ENCODE peak calls at places on chromosomes 5 and 9, in five cellular contexts. One of them, this sample, is unnamed. For H3K4me1, the result is how much of the 10 kb centered on the place peaks cover.

GRCh38 chr5:134140530-134141201 is 26.2 kb downstream of the TCF7 start:
- DNase-seq in heart left ventricle: peak
- DNase-seq in Peyer's patch: peak
- DNase-seq in spleen: peak
- DNase-seq in upper lobe of left lung: peak
- DNase-seq in this sample: peak

GRCh38 chr9:133460405-133461175 is 812 bp downstream of the CACFD1 start:
- DNase-seq in heart left ventricle: peak
- DNase-seq in Peyer's patch: peak
- DNase-seq in spleen: no peak
- DNase-seq in upper lobe of left lung: peak
- DNase-seq in this sample: peak

GRCh38 chr5:167759411-167759821 is 532.0 kb upstream of the WWC1 start:
- DNase-seq in upper lobe of left lung: no peak
- DNase-seq in spleen: no peak
- DNase-seq in Peyer's patch: no peak
- DNase-seq in heart left ventricle: no peak
- DNase-seq in this sample: no peak

GRCh38 chr9:82961504-82962125 is 101.3 kb downstream of the RASEF start:
- DNase-seq in spleen: peak
- DNase-seq in upper lobe of left lung: peak
- DNase-seq in Peyer's patch: peak
- DNase-seq in heart left ventricle: peak
- DNase-seq in this sample: peak

GRCh38 chr5:134957920-134958608 is 9.6 kb upstream of the CATSPER3 start:
- DNase-seq in heart left ventricle: no peak
- DNase-seq in Peyer's patch: no peak
- DNase-seq in spleen: no peak
- DNase-seq in upper lobe of left lung: no peak
- DNase-seq in this sample: no peak

GRCh38 chr9:115604831-115605483 is 487.0 kb upstream of the TNC start:
- DNase-seq in heart left ventricle: peak
- DNase-seq in upper lobe of left lung: no peak
- DNase-seq in spleen: no peak
- DNase-seq in Peyer's patch: no peak
- DNase-seq in this sample: no peak

GRCh38 chr5:15285901-15286583 is 213.9 kb upstream of the FBXL7 start:
- DNase-seq in spleen: no peak
- DNase-seq in heart left ventricle: peak
- DNase-seq in Peyer's patch: no peak
- DNase-seq in upper lobe of left lung: no peak
- DNase-seq in this sample: no peak

GRCh38 chr9:104903609-104904008 is 24.3 kb downstream of the ABCA1 start:
- DNase-seq in upper lobe of left lung: no peak
- DNase-seq in spleen: no peak
- DNase-seq in heart left ventricle: no peak
- DNase-seq in Peyer's patch: no peak
- DNase-seq in this sample: no peak

GRCh38 chr5:50751064-50751657 is 84.7 kb downstream of the PARP8 start:
- DNase-seq in Peyer's patch: peak
- DNase-seq in upper lobe of left lung: peak
- DNase-seq in heart left ventricle: peak
- DNase-seq in spleen: no peak
- DNase-seq in this sample: peak

GRCh38 chr5:132384506-132384905 is 15.0 kb downstream of the SLC22A5 start:
- DNase-seq in spleen: no peak
- DNase-seq in heart left ventricle: no peak
- DNase-seq in Peyer's patch: no peak
- DNase-seq in upper lobe of left lung: no peak
- DNase-seq in this sample: no peak

GRCh38 chr5:23466401-23466886 is 41.0 kb upstream of the PRDM9 start:
- DNase-seq in spleen: no peak
- DNase-seq in upper lobe of left lung: no peak
- DNase-seq in heart left ventricle: no peak
- DNase-seq in Peyer's patch: no peak
- DNase-seq in this sample: peak

GRCh38 chr5:82312373-82312856 is 34.3 kb upstream of the RPS23 start:
- DNase-seq in Peyer's patch: peak
- DNase-seq in upper lobe of left lung: peak
- DNase-seq in spleen: no peak
- DNase-seq in heart left ventricle: peak
- DNase-seq in this sample: peak

GRCh38 chr5:74402553-74402952 is 238.0 kb downstream of the ENC1 start:
- DNase-seq in heart left ventricle: no peak
- DNase-seq in spleen: no peak
- DNase-seq in upper lobe of left lung: no peak
- DNase-seq in Peyer's patch: no peak
- DNase-seq in this sample: peak

GRCh38 chr5:136905571-136905970 is 540.2 kb upstream of the TRPC7 start:
- DNase-seq in spleen: no peak
- DNase-seq in upper lobe of left lung: no peak
- DNase-seq in heart left ventricle: no peak
- DNase-seq in Peyer's patch: no peak
- DNase-seq in this sample: no peak

GRCh38 chr5:78543292-78543691 is 105.3 kb downstream of the LHFPL2 start:
- DNase-seq in spleen: no peak
- DNase-seq in upper lobe of left lung: no peak
- DNase-seq in Peyer's patch: no peak
- DNase-seq in heart left ventricle: no peak
- DNase-seq in this sample: no peak

GRCh38 chr5:78540335-78541057 is 108.1 kb downstream of the LHFPL2 start:
- DNase-seq in upper lobe of left lung: no peak
- DNase-seq in Peyer's patch: no peak
- DNase-seq in heart left ventricle: peak
- DNase-seq in spleen: no peak
- DNase-seq in this sample: no peak

GRCh38 chr5:78542321-78542840 is 106.2 kb downstream of the LHFPL2 start:
- DNase-seq in Peyer's patch: no peak
- DNase-seq in upper lobe of left lung: no peak
- DNase-seq in spleen: no peak
- DNase-seq in heart left ventricle: no peak
- DNase-seq in this sample: no peak

GRCh38 chr5:78543916-78544315 is 104.7 kb downstream of the LHFPL2 start:
- DNase-seq in upper lobe of left lung: no peak
- DNase-seq in heart left ventricle: no peak
- DNase-seq in Peyer's patch: no peak
- DNase-seq in spleen: no peak
- DNase-seq in this sample: no peak

DNA sequence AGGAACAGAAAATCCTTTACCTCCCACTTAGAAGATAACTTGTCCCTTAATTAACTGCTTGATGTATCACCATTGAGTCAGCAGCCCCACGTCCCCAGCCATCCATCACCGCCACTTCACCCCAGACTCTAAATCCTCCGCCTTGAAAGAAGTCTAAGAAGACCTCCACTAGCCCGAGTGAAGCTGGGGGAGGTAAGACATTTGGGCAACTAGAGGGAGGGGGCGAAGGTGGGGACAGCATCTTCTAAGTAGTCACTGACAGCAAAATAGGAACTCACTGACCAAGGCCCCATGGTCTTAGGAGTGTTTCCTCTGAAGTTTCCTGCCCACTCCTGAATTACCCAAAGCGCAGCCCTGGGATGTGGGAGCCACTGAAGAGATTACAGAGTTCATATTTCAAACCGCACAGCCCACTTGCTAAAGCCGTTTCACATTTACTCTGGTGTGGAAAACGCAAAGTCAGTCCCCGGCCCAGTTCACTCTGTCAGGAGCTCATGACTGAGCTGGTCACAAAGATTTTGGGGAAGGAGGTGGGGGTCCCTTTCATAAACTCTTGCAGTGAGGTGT is 107.4 kb downstream of the LHFPL2 start:
- DNase-seq in upper lobe of left lung: no peak
- DNase-seq in Peyer's patch: no peak
- DNase-seq in spleen: no peak
- DNase-seq in heart left ventricle: no peak
- DNase-seq in this sample: no peak
- H3K27ac ChIP-seq in upper lobe of left lung: peak
- H3K27ac ChIP-seq in Peyer's patch: peak
- H3K27ac ChIP-seq in spleen: peak
- H3K27ac ChIP-seq in heart left ventricle: no peak
- H3K27ac ChIP-seq in this sample: peak

GRCh38 chr5:103560826-103561225 is 1.8 kb downstream of the NUDT12 start:
- DNase-seq in heart left ventricle: no peak
- DNase-seq in upper lobe of left lung: no peak
- DNase-seq in Peyer's patch: no peak
- DNase-seq in spleen: no peak
- DNase-seq in this sample: no peak

GRCh38 chr5:103562084-103562452 is 521 bp downstream of the NUDT12 start:
- DNase-seq in Peyer's patch: peak
- DNase-seq in spleen: no peak
- DNase-seq in heart left ventricle: no peak
- DNase-seq in upper lobe of left lung: peak
- DNase-seq in this sample: peak

GRCh38 chr5:103565711-103566110 is 3.1 kb upstream of the NUDT12 start:
- DNase-seq in spleen: no peak
- DNase-seq in upper lobe of left lung: no peak
- DNase-seq in heart left ventricle: no peak
- DNase-seq in Peyer's patch: no peak
- DNase-seq in this sample: no peak

GRCh38 chr5:103561670-103562069 is 919 bp downstream of the NUDT12 start:
- DNase-seq in spleen: no peak
- DNase-seq in Peyer's patch: no peak
- DNase-seq in heart left ventricle: no peak
- DNase-seq in upper lobe of left lung: no peak
- DNase-seq in this sample: no peak

DNA sequence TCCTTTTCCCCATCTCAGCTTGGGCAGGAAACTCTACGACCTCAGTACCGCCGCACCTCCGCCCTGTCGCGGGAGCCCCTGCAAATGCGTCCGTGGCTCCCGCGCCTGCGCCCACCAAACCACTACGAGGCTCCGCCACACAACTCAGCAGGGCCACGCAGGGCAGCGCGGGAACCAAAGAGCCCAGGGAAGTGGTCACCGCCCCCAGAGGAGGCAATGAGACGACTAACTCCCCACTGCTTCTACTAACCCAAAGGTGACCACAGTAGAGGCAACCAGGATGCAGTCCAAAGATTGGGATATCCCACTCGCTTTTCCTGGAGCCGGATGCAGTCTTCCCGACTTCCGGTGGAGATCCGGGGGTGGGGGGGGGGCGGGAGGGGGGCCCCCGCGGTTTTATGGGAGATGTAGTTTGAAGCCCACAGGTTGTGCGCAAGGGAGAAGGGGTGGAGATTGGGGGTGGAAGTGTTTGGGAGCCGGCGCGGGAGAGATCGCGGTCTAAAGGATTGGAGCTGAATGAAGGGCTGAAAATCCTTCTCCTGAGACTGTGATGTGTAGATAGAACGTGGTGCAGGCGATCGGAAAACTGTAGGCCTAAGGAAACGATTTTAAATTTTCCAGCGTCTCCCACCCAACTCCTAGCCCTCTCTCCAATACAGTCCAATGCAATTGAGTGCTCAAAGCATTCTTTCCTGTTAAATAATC is at the start of gene NUDT12:
- DNase-seq in upper lobe of left lung: peak
- DNase-seq in heart left ventricle: peak
- DNase-seq in Peyer's patch: peak
- DNase-seq in spleen: peak
- DNase-seq in this sample: peak
- TF ChIP-seq POLR2A in upper lobe of left lung: no peak
- TF ChIP-seq POLR2A in heart left ventricle: no peak
- TF ChIP-seq POLR2A in Peyer's patch: no peak
- TF ChIP-seq POLR2A in spleen: no peak
- TF ChIP-seq POLR2A in this sample: no peak

DNA sequence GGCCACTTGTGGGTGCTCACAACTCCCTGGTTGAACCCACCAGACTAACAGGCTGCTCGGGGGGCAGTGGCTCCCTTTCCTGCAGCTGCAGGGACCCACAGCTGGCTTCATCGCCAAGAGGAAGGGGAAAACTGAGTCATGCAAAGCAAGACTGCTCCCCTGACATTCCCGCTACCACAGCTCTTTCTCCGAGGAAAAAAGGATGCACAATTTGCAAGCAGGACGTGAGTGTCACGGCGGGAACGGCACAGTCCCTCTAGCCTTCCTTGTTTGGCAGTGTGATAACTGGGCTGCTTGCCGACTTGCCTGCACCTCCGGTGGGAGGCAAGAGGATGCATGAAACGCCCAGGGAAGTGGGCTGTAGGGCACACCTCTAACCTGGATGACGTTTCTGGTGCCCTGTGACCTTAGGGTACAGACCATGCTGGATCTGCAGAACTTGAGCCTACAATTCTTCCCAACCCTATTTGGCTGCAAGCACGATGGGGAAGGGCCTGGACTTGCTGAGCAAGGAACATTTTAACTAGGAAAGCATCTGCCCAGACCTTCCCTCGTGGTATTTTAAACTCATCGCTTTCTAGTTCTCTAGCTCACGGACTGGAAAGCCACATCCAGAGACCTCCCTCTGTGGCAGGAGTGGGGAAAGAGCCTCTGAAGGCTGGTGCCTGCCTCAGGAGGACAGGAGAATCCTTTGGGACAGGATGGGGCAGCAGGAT is 7.8 kb downstream of the SH3PXD2B start:
- DNase-seq in upper lobe of left lung: no peak
- DNase-seq in spleen: peak
- DNase-seq in Peyer's patch: peak
- DNase-seq in heart left ventricle: no peak
- DNase-seq in this sample: no peak
- H3K4me1 ChIP-seq in upper lobe of left lung: under half
- H3K4me1 ChIP-seq in spleen: under half
- H3K4me1 ChIP-seq in Peyer's patch: under half
- H3K4me1 ChIP-seq in heart left ventricle: half or more
- H3K4me1 ChIP-seq in this sample: under half

GRCh38 chr9:78235296-78235770 is 542 bp upstream of the CEP78 start:
- DNase-seq in spleen: no peak
- DNase-seq in Peyer's patch: no peak
- DNase-seq in upper lobe of left lung: no peak
- DNase-seq in heart left ventricle: no peak
- DNase-seq in this sample: no peak
- H3K27ac ChIP-seq in spleen: peak
- H3K27ac ChIP-seq in Peyer's patch: peak
- H3K27ac ChIP-seq in upper lobe of left lung: peak
- H3K27ac ChIP-seq in heart left ventricle: peak
- H3K27ac ChIP-seq in this sample: peak

GRCh38 chr9:3277200-3277599 is 248.6 kb downstream of the RFX3 start:
- DNase-seq in spleen: no peak
- DNase-seq in Peyer's patch: no peak
- DNase-seq in upper lobe of left lung: no peak
- DNase-seq in heart left ventricle: no peak
- DNase-seq in this sample: no peak
- TF ChIP-seq POLR2A in spleen: no peak
- TF ChIP-seq POLR2A in Peyer's patch: no peak
- TF ChIP-seq POLR2A in upper lobe of left lung: no peak
- TF ChIP-seq POLR2A in heart left ventricle: no peak
- TF ChIP-seq POLR2A in this sample: no peak

GRCh38 chr9:77725051-77725702 is 77.1 kb upstream of the GNA14 start:
- DNase-seq in upper lobe of left lung: no peak
- DNase-seq in heart left ventricle: no peak
- DNase-seq in spleen: no peak
- DNase-seq in Peyer's patch: no peak
- DNase-seq in this sample: no peak
- H3K4me1 ChIP-seq in upper lobe of left lung: under half
- H3K4me1 ChIP-seq in heart left ventricle: under half
- H3K4me1 ChIP-seq in spleen: under half
- H3K4me1 ChIP-seq in Peyer's patch: under half
- H3K4me1 ChIP-seq in this sample: under half

DNA sequence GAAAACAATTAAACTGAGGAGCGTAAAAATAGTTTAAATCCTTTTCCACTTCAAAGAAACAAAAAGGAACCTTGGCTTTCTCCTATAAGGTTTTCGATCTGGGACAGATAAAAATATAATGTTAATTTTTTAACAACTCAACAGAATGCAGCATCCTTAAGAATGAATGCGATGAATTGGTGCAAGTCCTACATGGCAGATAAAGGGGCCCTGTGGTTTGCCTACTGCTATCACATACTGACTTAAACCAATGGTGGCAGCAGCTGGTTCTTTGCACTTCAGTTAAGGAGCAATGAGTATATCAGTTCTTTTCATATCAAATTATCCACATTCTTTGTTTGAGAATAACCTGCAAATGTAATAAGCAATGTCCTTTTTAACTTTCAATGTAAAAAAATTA is 12.4 kb upstream of the TYRP1 start:
- DNase-seq in upper lobe of left lung: no peak
- DNase-seq in Peyer's patch: no peak
- DNase-seq in spleen: no peak
- DNase-seq in heart left ventricle: no peak
- DNase-seq in this sample: no peak
- H3K27ac ChIP-seq in upper lobe of left lung: no peak
- H3K27ac ChIP-seq in Peyer's patch: no peak
- H3K27ac ChIP-seq in spleen: no peak
- H3K27ac ChIP-seq in heart left ventricle: no peak
- H3K27ac ChIP-seq in this sample: no peak